ENCODE peak calls at places on chromosomes 11 and 22, in ten cellular contexts. A is Panc1; Y is activated CD4-positive, CD25-positive, alpha-beta regulatory T cell treated with anti-CD3 and anti-CD28 coated beads, Interleukin-2, amount 50 U/mL, for 24 hours; O is T-cell; V is natural killer cell; U is central memory CD8-positive, alpha-beta T cell; G is naive B cell; K is T-helper 17 cell; D is left lung; B is activated naive CD4-positive, alpha-beta T cell treated with anti-CD3 and anti-CD28 coated beads, Interleukin-2, amount 50 U/mL, for 72 hours. F is an unnamed sample.

GRCh38 chr11:96033569-96033968 is 109.7 kb upstream of the MTMR2 start:
- ATAC-seq in G (no peak), Y (no peak), O (no peak), A (no peak), V (no peak), U (no peak), K (no peak), D (peak), B (no peak), F (peak)

GRCh38 chr22:24474649-24475048 is 20.5 kb upstream of the UPB1 start:
- ATAC-seq in G (no peak), B (no peak), K (no peak), O (no peak), U (no peak), D (no peak), Y (no peak), A (peak), V (no peak), F (no peak)

GRCh38 chr11:119687220-119688046 is 41.6 kb downstream of the NECTIN1 start:
- ATAC-seq in V (no peak), A (no peak), O (no peak), Y (no peak), D (no peak), G (no peak), K (no peak), B (no peak), U (no peak), F (no peak)

GRCh38 chr11:64869571-64870175 is 8.7 kb downstream of the EHD1 start:
- ATAC-seq in D (peak), V (peak), Y (no peak), G (no peak), U (peak), K (peak), B (peak), A (peak), O (peak), F (no peak)

GRCh38 chr11:64848214-64848778 is 3.8 kb upstream of the CDC42BPG start:
- ATAC-seq in U (no peak), K (no peak), O (no peak), A (no peak), G (no peak), B (no peak), D (no peak), Y (no peak), V (no peak), F (no peak)

GRCh38 chr11:94183886-94184264 is 55.2 kb downstream of the PANX1 start:
- ATAC-seq in A (peak), K (peak), V (peak), B (no peak), U (no peak), Y (no peak), D (peak), O (no peak), G (peak), F (no peak)

GRCh38 chr11:81267246-81267645 is 1466.4 kb downstream of the FAM181B start:
- ATAC-seq in B (no peak), G (no peak), K (no peak), U (no peak), Y (no peak), V (no peak), D (no peak), A (no peak), O (no peak), F (no peak)

GRCh38 chr11:2898366-2899079 is 12.9 kb upstream of the CDKN1C start:
- ATAC-seq in K (peak), U (peak), V (peak), Y (peak), O (peak), D (peak), B (peak), G (no peak), A (peak), F (peak)

GRCh38 chr11:35550374-35551036 is 25.1 kb upstream of the PAMR1 start:
- ATAC-seq in O (no peak), U (no peak), Y (no peak), V (no peak), D (peak), G (no peak), A (no peak), K (no peak), B (no peak), F (no peak)

GRCh38 chr11:95508219-95508880 is 277.3 kb upstream of the SESN3 start:
- ATAC-seq in K (no peak), V (no peak), G (no peak), O (no peak), Y (no peak), D (no peak), A (no peak), B (no peak), U (no peak), F (no peak)

GRCh38 chr22:30347255-30347892 is 9.3 kb downstream of the SF3A1 start:
- ATAC-seq in U (no peak), O (no peak), Y (peak), B (peak), A (no peak), V (no peak), D (no peak), G (no peak), K (peak), F (no peak)

GRCh38 chr22:49934144-49934890 is 15.9 kb downstream of the CRELD2 start:
- ATAC-seq in B (no peak), D (peak), U (no peak), V (peak), Y (no peak), A (no peak), G (no peak), K (no peak), O (no peak), F (no peak)

GRCh38 chr11:27699242-27699925 is 871 bp downstream of the BDNF start:
- ATAC-seq in U (no peak), A (peak), O (peak), Y (no peak), K (no peak), V (no peak), G (no peak), B (no peak), D (peak), F (peak)

GRCh38 chr11:78868563-78868962 is 293.9 kb upstream of the NARS2 start:
- ATAC-seq in U (no peak), V (no peak), D (no peak), K (no peak), Y (no peak), B (no peak), G (no peak), O (no peak), A (no peak), F (no peak)

GRCh38 chr11:97140885-97141494 is 751.2 kb downstream of the JRKL start:
- ATAC-seq in U (no peak), D (peak), K (no peak), O (no peak), B (no peak), V (no peak), Y (no peak), A (no peak), G (no peak), F (no peak)